ENCODE peak calls at places on chromosomes 4 and X, in five cellular contexts. Y is tibial nerve, W is left lung, T is PC-9, S is fibroblast of lung. H is an unnamed sample.

GRCh38 chr4:181939199-181939945 is 303.8 kb upstream of the TENM3 start:
- DNase-seq in T (no peak), S (peak; percentile 35), W (no peak), Y (no peak), H (no peak)

GRCh38 chrX:102599084-102599949 is at the start of gene ARMCX5:
- DNase-seq in W (peak; percentile 65), S (peak; percentile 90), T (peak; percentile 65), Y (peak; percentile 44), H (peak; percentile 59)

GRCh38 chrX:106707771-106708454 is 18.6 kb upstream of the RNF128 start:
- DNase-seq in S (peak; percentile 80), T (no peak), Y (no peak), W (no peak), H (peak; percentile 28)

GRCh38 chrX:103556941-103557340 is 28.4 kb upstream of the TCEAL4 start:
- DNase-seq in T (no peak), W (no peak), S (no peak), Y (no peak), H (no peak)

GRCh38 chrX:48102874-48103374 is 27.5 kb upstream of the SPACA5B start:
- DNase-seq in S (no peak), Y (no peak), T (no peak), W (no peak), H (no peak)

GRCh38 chr4:77821775-77822174 is 2.6 kb upstream of the CNOT6L start:
- DNase-seq in S (no peak), T (no peak), Y (no peak), W (no peak), H (no peak)

GRCh38 chr4:64538219-64538618 is 129.0 kb upstream of the TECRL start:
- DNase-seq in Y (no peak), S (no peak), W (no peak), T (no peak), H (no peak)

GRCh38 chrX:47311857-47312774 is 58.3 kb upstream of the ZNF157 start:
- DNase-seq in T (peak; percentile 45), W (no peak), S (peak; percentile 72), Y (peak; percentile 15), H (peak; percentile 37)

GRCh38 chr4:138510053-138510452 is 267.9 kb upstream of the SLC7A11 start:
- DNase-seq in S (no peak), T (no peak), Y (no peak), W (no peak), H (no peak)

GRCh38 chr4:15003441-15003890 is 1.2 kb downstream of the CPEB2 start:
- DNase-seq in T (peak; percentile 45), Y (peak; percentile 20), W (peak; percentile 92), S (no peak), H (no peak)

GRCh38 chr4:56156141-56156540 is 207.4 kb downstream of the CEP135 start:
- DNase-seq in W (no peak), T (no peak), S (no peak), Y (no peak), H (no peak)

GRCh38 chr4:101682946-101683345 is 107.6 kb upstream of the BANK1 start:
- DNase-seq in Y (no peak), S (no peak), T (no peak), W (no peak), H (no peak)

GRCh38 chr4:53060278-53060677 is 198.2 kb downstream of the RASL11B start:
- DNase-seq in S (no peak), Y (no peak), T (no peak), W (no peak), H (no peak)

GRCh38 chr4:70577220-70577927 is 14.7 kb upstream of the AMBN start:
- DNase-seq in S (no peak), T (no peak), Y (no peak), W (no peak), H (no peak)

GRCh38 chr4:174505012-174505411 is 17.3 kb downstream of the HPGD start:
- DNase-seq in W (no peak), S (no peak), Y (no peak), T (no peak), H (no peak)

GRCh38 chrX:124232523-124233201 is 99.8 kb upstream of the TEX13D start:
- DNase-seq in W (no peak), S (no peak), Y (no peak), T (no peak), H (no peak)

GRCh38 chr4:81084029-81084428 is 53.5 kb downstream of the BMP3 start:
- DNase-seq in W (no peak), T (no peak), S (peak; percentile 53), Y (no peak), H (no peak)

GRCh38 chrX:26918633-26919032 is 544.5 kb downstream of the PPP4R3C start:
- DNase-seq in Y (no peak), T (no peak), S (peak; percentile 14), W (no peak), H (no peak)

GRCh38 chrX:68936608-68937007 is 107.8 kb downstream of the EFNB1 start:
- DNase-seq in Y (no peak), W (no peak), S (peak; percentile 81), T (peak; percentile 37), H (no peak)

GRCh38 chr4:180058731-180059215 is 2184.4 kb upstream of the TENM3 start:
- DNase-seq in T (peak; percentile 30), W (no peak), S (peak; percentile 78), Y (no peak), H (peak; percentile 44)

GRCh38 chr4:7764466-7764865 is 175.2 kb downstream of the AFAP1 start:
- DNase-seq in T (no peak), S (no peak), W (no peak), Y (no peak), H (no peak)

GRCh38 chr4:145285928-145286327 is 105.5 kb upstream of the OTUD4 start:
- DNase-seq in W (no peak), Y (no peak), S (no peak), T (no peak), H (no peak)

GRCh38 chrX:35733879-35734278 is 64.3 kb upstream of the MAGEB16 start:
- DNase-seq in S (no peak), T (no peak), W (no peak), Y (no peak), H (no peak)

GRCh38 chrX:21398424-21398823 is 24.2 kb downstream of the CNKSR2 start:
- DNase-seq in T (no peak), Y (no peak), W (no peak), S (no peak), H (no peak)

GRCh38 chrX:9464435-9465371 is at the start of gene TBL1X:
- DNase-seq in W (peak; percentile 90), Y (no peak), S (peak; percentile 53), T (peak; percentile 59), H (peak; percentile 15)

GRCh38 chrX:49230500-49231232 is 2.5 kb downstream of the CACNA1F start:
- DNase-seq in W (peak; percentile 93), S (no peak), T (peak; percentile 50), Y (no peak), H (no peak)

GRCh38 chr4:112416464-112416863 is 99.5 kb downstream of the NEUROG2 start:
- DNase-seq in W (no peak), S (no peak), Y (no peak), T (no peak), H (no peak)

GRCh38 chr4:33715996-33716395 is 2528.3 kb downstream of the ARAP2 start:
- DNase-seq in W (no peak), T (peak; percentile 2), S (peak; percentile 64), Y (no peak), H (peak; percentile 60)

GRCh38 chr4:36290641-36291040 is 9.2 kb downstream of the DTHD1 start:
- DNase-seq in S (no peak), Y (no peak), T (no peak), W (no peak), H (no peak)

GRCh38 chr4:187124311-187124710 is 400.7 kb upstream of the FAT1 start:
- DNase-seq in W (no peak), S (no peak), T (no peak), Y (no peak), H (no peak)

GRCh38 chr4:157713342-157713741 is 459.5 kb downstream of the GASK1B start:
- DNase-seq in W (no peak), Y (no peak), S (no peak), T (no peak), H (no peak)

GRCh38 chr4:79227896-79228295 is 98.0 kb downstream of the NAA11 start:
- DNase-seq in S (peak; percentile 76), T (no peak), W (no peak), Y (no peak), H (no peak)

GRCh38 chrX:40542208-40542607 is 38.6 kb upstream of the ATP6AP2 start:
- DNase-seq in W (no peak), S (no peak), T (no peak), Y (no peak), H (no peak)

GRCh38 chrX:40538391-40538790 is 42.4 kb upstream of the ATP6AP2 start:
- DNase-seq in S (peak; percentile 0), T (no peak), Y (no peak), W (no peak), H (no peak)

GRCh38 chrX:40537310-40537709 is 43.5 kb upstream of the ATP6AP2 start:
- DNase-seq in T (no peak), S (no peak), W (no peak), Y (no peak), H (no peak)

GRCh38 chrX:40542972-40543371 is 37.8 kb upstream of the ATP6AP2 start:
- DNase-seq in T (no peak), W (no peak), Y (no peak), S (no peak), H (no peak)

GRCh38 chrX:40539214-40540142 is 41.3 kb upstream of the ATP6AP2 start:
- DNase-seq in Y (no peak), T (no peak), W (peak; percentile 67), S (peak; percentile 58), H (peak; percentile 16)
- TF ChIP-seq CTCF in Y (no peak), T (no peak), W (no peak), S (no peak), H (peak; percentile 1)

GRCh38 chrX:109914114-109914849 is 88.6 kb upstream of the TMEM164 start:
- DNase-seq in S (no peak), Y (no peak), W (no peak), T (no peak), H (no peak)

GRCh38 chrX:109911046-109911445 is 91.9 kb upstream of the TMEM164 start:
- DNase-seq in Y (no peak), T (no peak), W (no peak), S (peak; percentile 18), H (no peak)
- TF ChIP-seq CTCF in Y (peak; percentile 46), T (peak; percentile 80), W (no peak), S (peak; percentile 50), H (peak; percentile 57)

DNA sequence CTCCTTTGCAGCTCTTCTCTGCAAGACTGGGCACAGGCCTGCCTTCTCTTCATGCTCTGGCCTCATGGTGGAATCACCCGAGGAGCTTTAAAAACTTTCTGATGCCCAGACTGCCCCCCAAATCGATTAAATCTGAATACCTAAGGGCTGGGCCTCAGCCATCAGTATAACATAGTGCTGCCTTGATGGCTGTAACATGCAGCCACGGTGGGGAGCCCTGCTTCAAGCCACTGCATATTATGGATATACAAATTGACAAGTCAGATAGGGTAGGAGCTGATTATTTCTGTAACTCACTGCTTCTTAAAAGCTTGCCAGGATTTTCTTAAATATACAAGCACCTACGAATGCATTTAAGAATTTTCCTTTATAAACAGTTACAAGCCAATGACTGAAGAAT is 40.5 kb downstream of the GPM6B start:
- DNase-seq in W (no peak), T (no peak), S (no peak), Y (no peak), H (no peak)
- TF ChIP-seq CTCF in W (no peak), T (no peak), S (no peak), Y (no peak), H (no peak)

DNA sequence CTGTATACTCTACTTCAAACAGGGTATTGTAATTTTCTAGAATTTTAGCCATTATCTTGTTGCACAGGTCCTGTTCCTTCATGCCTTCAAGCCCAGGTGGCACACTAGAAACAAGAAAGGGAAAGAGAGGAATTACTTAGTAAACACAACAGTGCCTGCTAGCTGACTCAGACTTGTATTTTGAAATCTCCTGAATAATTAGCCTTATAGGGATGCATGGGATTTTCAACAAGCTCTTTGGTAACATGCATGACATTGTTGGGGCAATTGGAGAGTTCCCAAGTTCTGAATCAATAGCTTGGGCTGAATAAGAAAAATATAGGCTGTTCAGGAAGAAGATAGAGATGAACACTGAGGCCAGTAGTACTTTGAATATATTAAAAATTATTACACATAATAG is 118.8 kb downstream of the FAM13A start:
- DNase-seq in T (peak; percentile 7), S (peak; percentile 98), W (no peak), Y (no peak), H (peak; percentile 84)
- TF ChIP-seq CTCF in T (no peak), S (no peak), W (no peak), Y (no peak), H (no peak)

H was measured in AG09319.